ENCODE peak calls at places on chromosomes 4 and X, in seven cellular contexts. F is tibial nerve, S is HCT116, H is aorta, P is Peyer's patch, K is glutamatergic neuron, O is anterior cingulate cortex. X is an unnamed sample.

GRCh38 chrX:2500681-2501151 is at the start of the genes DHRSX and ZBED1:
- DNase-seq in F (no peak), S (no peak), H (peak; percentile 65), P (no peak), K (peak; percentile 94), O (no peak), X (peak; percentile 56)

GRCh38 chr4:48109413-48110263 is 24.4 kb downstream of the TXK start:
- DNase-seq in F (no peak), S (peak; percentile 60), H (no peak), P (no peak), K (no peak), O (no peak), X (no peak)

GRCh38 chr4:26032572-26033320 is 118.7 kb downstream of the SMIM20 start:
- DNase-seq in F (peak; percentile 36), S (no peak), H (no peak), P (no peak), K (no peak), O (no peak), X (no peak)

GRCh38 chrX:13697440-13697839 is 8.5 kb downstream of the RAB9A start:
- DNase-seq in F (no peak), S (no peak), H (no peak), P (no peak), K (no peak), O (no peak), X (no peak)

GRCh38 chr4:9962611-9963314 is 58.5 kb downstream of the SLC2A9 start:
- DNase-seq in F (no peak), S (no peak), H (no peak), P (no peak), K (no peak), O (no peak), X (no peak)

GRCh38 chrX:125374169-125374568 is 54.5 kb downstream of the TEX13C start:
- DNase-seq in F (no peak), S (no peak), H (no peak), P (no peak), K (no peak), O (no peak), X (no peak)

GRCh38 chr4:12844111-12844510 is 640.0 kb downstream of the RAB28 start:
- DNase-seq in F (no peak), S (no peak), H (no peak), P (no peak), K (no peak), O (no peak), X (no peak)

GRCh38 chrX:70324326-70324725 is 34.4 kb downstream of the KIF4A start:
- DNase-seq in F (no peak), S (no peak), H (no peak), P (no peak), K (no peak), O (no peak), X (no peak)

GRCh38 chrX:9355739-9356138 is 109.1 kb upstream of the TBL1X start:
- DNase-seq in F (no peak), S (no peak), H (no peak), P (no peak), K (no peak), O (no peak), X (no peak)

GRCh38 chr4:1366371-1367229 is 19.6 kb downstream of the UVSSA start:
- DNase-seq in F (no peak), S (no peak), H (peak; percentile 35), P (no peak), K (peak; percentile 7), O (no peak), X (no peak)

GRCh38 chr4:124806403-124806802 is 93.9 kb upstream of the ANKRD50 start:
- DNase-seq in F (no peak), S (no peak), H (no peak), P (no peak), K (no peak), O (no peak), X (no peak)

GRCh38 chrX:3232262-3232950 is 114.0 kb downstream of the MXRA5 start:
- DNase-seq in F (no peak), S (no peak), H (no peak), P (no peak), K (no peak), O (no peak), X (no peak)

GRCh38 chrX:12065251-12065650 is 73.0 kb upstream of the FRMPD4 start:
- DNase-seq in F (no peak), S (no peak), H (no peak), P (no peak), K (no peak), O (peak; percentile 7), X (no peak)

GRCh38 chrX:153494541-153495361 is at the start of gene BGN:
- DNase-seq in F (no peak), S (no peak), H (peak; percentile 84), P (no peak), K (peak; percentile 56), O (no peak), X (no peak)